ENCODE peak calls at places on chromosomes 4 and X, in six cellular contexts. L is GM06990; U is endothelial cell; M is astrocyte; F is CD4-positive, alpha-beta T cell; B is neural progenitor cell. C is an unnamed sample.

GRCh38 chr4:117965608-117966007 is 68.7 kb upstream of the NDST3 start:
- DNase-seq in M (no peak), L (no peak), U (no peak), F (no peak), B (peak; percentile 4), C (no peak)

GRCh38 chr4:159224412-159224811 is 121.5 kb downstream of the RAPGEF2 start:
- DNase-seq in F (no peak), M (no peak), U (no peak), B (no peak), L (no peak), C (no peak)

GRCh38 chrX:344371-344901 is 25.8 kb upstream of the GTPBP6 start:
- DNase-seq in B (no peak), M (no peak), F (no peak), L (no peak), U (no peak), C (no peak)

GRCh38 chr4:154073107-154073817 is 284.4 kb upstream of the SFRP2 start:
- DNase-seq in U (no peak), M (peak; percentile 66), B (no peak), L (no peak), F (no peak), C (no peak)

GRCh38 chrX:149365552-149365951 is 139.6 kb downstream of the IDS start:
- DNase-seq in B (no peak), F (no peak), L (no peak), M (no peak), U (no peak), C (no peak)

GRCh38 chrX:12999422-12999821 is 24.5 kb downstream of the TMSB4X start:
- DNase-seq in U (no peak), M (no peak), B (no peak), F (peak; percentile 34), L (peak; percentile 57), C (no peak)

GRCh38 chr4:118845552-118846065 is 9.7 kb upstream of the SEC24D start:
- DNase-seq in M (no peak), F (no peak), B (no peak), L (no peak), U (no peak), C (no peak)

GRCh38 chrX:39311646-39312045 is 510.4 kb downstream of the MID1IP1 start:
- DNase-seq in M (no peak), B (no peak), U (no peak), F (peak; percentile 28), L (no peak), C (no peak)

GRCh38 chr4:84547211-84547610 is 35.7 kb upstream of the CDS1 start:
- DNase-seq in L (no peak), M (no peak), F (no peak), B (no peak), U (no peak), C (no peak)

GRCh38 chr4:70759126-70759525 is 37.4 kb downstream of the RUFY3 start:
- DNase-seq in M (no peak), U (no peak), F (no peak), B (no peak), L (no peak), C (no peak)

GRCh38 chrX:40922307-40922706 is 162.9 kb upstream of the USP9X start:
- DNase-seq in L (no peak), F (no peak), M (peak; percentile 73), B (peak; percentile 68), U (no peak), C (no peak)

GRCh38 chr4:184805462-184806245 is 20.1 kb downstream of the ACSL1 start:
- DNase-seq in M (no peak), L (peak; percentile 36), U (no peak), F (no peak), B (no peak), C (no peak)

GRCh38 chr4:8582941-8583654 is 2.9 kb downstream of the GPR78 start:
- DNase-seq in U (no peak), B (no peak), M (no peak), L (no peak), F (no peak), C (no peak)

GRCh38 chrX:39613997-39614679 is 483.6 kb downstream of the BCOR start:
- DNase-seq in U (no peak), F (peak; percentile 19), M (no peak), B (peak; percentile 66), L (peak; percentile 38), C (peak; percentile 44)

GRCh38 chr4:182521006-182521405 is 277.8 kb downstream of the TENM3 start:
- DNase-seq in B (no peak), F (no peak), M (no peak), U (no peak), L (no peak), C (no peak)

GRCh38 chr4:17232575-17233253 is 279.2 kb downstream of the QDPR start:
- DNase-seq in M (peak; percentile 78), U (no peak), B (no peak), F (no peak), L (no peak), C (no peak)

GRCh38 chr4:82099863-82100579 is 273.8 kb downstream of the HNRNPD start:
- DNase-seq in B (no peak), F (no peak), M (no peak), U (no peak), L (no peak), C (no peak)

GRCh38 chr4:72505314-72505744 is 63.7 kb downstream of the ADAMTS3 start:
- DNase-seq in U (peak; percentile 16), B (peak; percentile 66), F (no peak), M (peak; percentile 39), L (peak; percentile 9), C (peak; percentile 13)

GRCh38 chr4:59455751-59456150 is 1744.4 kb upstream of the ADGRL3 start:
- DNase-seq in U (no peak), F (no peak), L (no peak), M (no peak), B (no peak), C (no peak)

GRCh38 chr4:84647307-84647884 is 64.5 kb downstream of the CDS1 start:
- DNase-seq in L (no peak), U (no peak), M (no peak), F (no peak), B (peak; percentile 41), C (no peak)

GRCh38 chr4:27350161-27350560 is 489.5 kb downstream of the STIM2 start:
- DNase-seq in U (no peak), B (no peak), L (no peak), M (peak; percentile 48), F (no peak), C (no peak)

GRCh38 chr4:156137971-156138581 is 184.4 kb upstream of the CTSO start:
- DNase-seq in B (peak; percentile 72), U (no peak), F (no peak), L (no peak), M (no peak), C (no peak)

GRCh38 chrX:44101300-44101699 is 128.1 kb upstream of the NDP start:
- DNase-seq in B (no peak), U (no peak), L (no peak), F (no peak), M (no peak), C (no peak)

GRCh38 chr4:15344041-15344440 is 83.8 kb upstream of the C1QTNF7 start:
- DNase-seq in B (no peak), M (peak; percentile 71), L (no peak), U (no peak), F (no peak), C (no peak)

GRCh38 chr4:110085131-110085530 is 113.3 kb downstream of the ELOVL6 start:
- DNase-seq in B (no peak), U (peak; percentile 18), F (peak; percentile 20), L (no peak), M (no peak), C (no peak)

GRCh38 chrX:133249659-133250058 is 31.5 kb upstream of the TFDP3 start:
- DNase-seq in M (no peak), U (no peak), L (no peak), B (no peak), F (no peak), C (no peak)

DNA sequence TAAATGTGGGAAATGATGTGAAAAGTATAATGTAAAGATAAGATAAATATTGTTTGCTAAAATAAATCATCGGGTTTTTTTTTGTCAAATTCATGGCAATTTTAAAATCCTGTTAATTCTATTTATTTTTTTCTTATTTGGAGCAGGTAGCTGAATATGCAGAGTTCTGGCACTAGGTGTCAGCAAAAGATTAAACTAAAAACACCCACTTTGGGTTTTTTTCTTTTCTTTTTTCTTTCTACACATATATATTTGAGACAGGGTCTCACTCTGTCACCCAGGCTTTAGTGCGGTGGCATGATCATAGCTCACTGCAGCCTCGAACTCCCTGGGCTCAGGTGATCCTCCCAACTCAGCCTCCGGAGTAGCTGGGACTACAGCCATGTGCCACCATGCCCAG is 6.9 kb upstream of the RAP2C start:
- DNase-seq in M (no peak), B (no peak), L (no peak), F (no peak), U (no peak), C (no peak)
- TF ChIP-seq CTCF in M (peak; percentile 30), B (peak; percentile 51), L (peak; percentile 35), F (peak; percentile 13), U (peak; percentile 59), C (peak; percentile 50)

GRCh38 chrX:141469469-141469868 is 115.1 kb downstream of the SPANXA1 start:
- DNase-seq in U (no peak), F (no peak), B (no peak), L (no peak), M (peak; percentile 20), C (no peak)

GRCh38 chrX:141468940-141469339 is 115.6 kb downstream of the SPANXA1 start:
- DNase-seq in B (no peak), L (no peak), F (no peak), M (peak; percentile 75), U (no peak), C (no peak)

DNA sequence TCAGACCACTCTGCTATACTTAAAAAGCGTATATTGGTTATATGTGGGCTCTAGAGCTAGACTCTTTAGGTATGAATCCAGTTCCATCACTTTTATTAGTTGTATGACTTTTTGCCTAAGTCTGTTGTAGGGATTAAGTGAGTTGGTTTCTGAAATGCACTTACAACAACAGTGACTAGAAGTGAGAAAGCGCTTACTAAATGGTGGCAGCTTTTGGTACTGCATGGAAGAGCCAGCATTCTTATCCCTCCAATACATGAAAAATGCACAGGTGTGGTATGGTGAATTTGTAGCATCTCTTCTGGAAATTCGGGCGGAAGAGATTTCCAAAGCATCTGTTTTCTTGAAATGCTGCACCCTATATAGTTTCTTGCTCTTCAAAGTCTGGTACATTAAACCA is 117.1 kb downstream of the SPANXA1 start:
- DNase-seq in M (no peak), B (peak; percentile 3), F (no peak), U (no peak), L (no peak), C (no peak)
- TF ChIP-seq CTCF in M (no peak), B (peak; percentile 34), F (no peak), U (peak; percentile 25), L (no peak), C (no peak)

DNA sequence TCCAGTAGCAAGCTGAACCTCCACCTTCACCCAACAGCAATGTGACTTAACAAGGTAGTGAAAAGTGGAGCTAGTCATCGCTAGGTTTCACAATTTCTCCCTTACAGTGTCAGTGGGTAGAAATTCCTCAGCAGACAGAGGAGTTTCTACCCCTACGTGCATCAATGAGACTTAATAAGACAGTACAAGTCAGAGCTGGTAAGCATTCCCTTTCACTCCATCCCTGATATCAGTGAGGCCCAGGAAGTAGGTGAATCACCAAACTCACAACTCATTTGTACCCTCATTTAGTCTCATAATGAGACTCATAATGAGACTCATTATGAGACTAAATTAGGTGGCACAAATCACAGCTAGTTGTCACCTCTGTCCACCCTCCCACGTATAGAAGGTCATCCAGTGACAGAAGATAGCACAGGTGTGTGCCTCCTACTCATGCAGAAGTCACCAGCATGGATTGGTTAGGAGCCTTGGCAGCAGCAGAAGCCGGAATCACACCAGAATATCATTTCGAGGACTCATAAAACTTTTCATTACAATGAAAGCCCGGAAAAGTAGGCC is 50.8 kb upstream of the NUDT10 start:
- DNase-seq in B (no peak), U (no peak), L (no peak), M (no peak), F (no peak), C (no peak)
- TF ChIP-seq CTCF in B (no peak), U (no peak), L (no peak), M (no peak), F (no peak), C (no peak)

GRCh38 chrX:72003811-72004750 is 93.4 kb downstream of the NHSL2 start:
- DNase-seq in M (peak; percentile 68), L (no peak), F (no peak), U (peak; percentile 44), B (peak; percentile 64), C (no peak)
- TF ChIP-seq CTCF in M (no peak), L (peak; percentile 16), F (no peak), U (peak; percentile 17), B (peak; percentile 48), C (no peak)

C was measured in GM13977.